ENCODE peak calls at places on chromosomes 6 and 20, in seven cellular contexts. J, R, W, C, T, H and I are unnamed samples.

GRCh38 chr20:50423758-50424157 is 86.4 kb upstream of the PTPN1 start:
- DNase-seq in R (no peak), W (no peak), T (no peak), H (no peak), C (no peak), J (no peak), I (no peak)

GRCh38 chr6:156963712-156964700 is 186.8 kb downstream of the ARID1B start:
- DNase-seq in H (peak; percentile 36), J (no peak), C (peak; percentile 33), R (peak; percentile 56), W (no peak), T (peak; percentile 35), I (no peak)

GRCh38 chr6:100464910-100465700 is at the start of gene SIM1:
- DNase-seq in W (no peak), J (peak; percentile 39), R (peak; percentile 97), C (no peak), H (peak; percentile 41), T (peak; percentile 98), I (peak; percentile 41)

GRCh38 chr6:149184523-149184922 is 133.0 kb upstream of the TAB2 start:
- DNase-seq in W (no peak), H (no peak), R (no peak), J (no peak), T (no peak), C (no peak), I (no peak)

GRCh38 chr6:157054531-157054979 is 268.8 kb downstream of the TMEM242 start:
- DNase-seq in R (no peak), W (peak; percentile 78), H (no peak), T (no peak), J (no peak), C (no peak), I (no peak)

GRCh38 chr6:67535946-67536345 is 1099.1 kb upstream of the ADGRB3 start:
- DNase-seq in W (no peak), T (no peak), R (no peak), H (no peak), J (no peak), C (no peak), I (no peak)

GRCh38 chr6:151100326-151100725 is 139.4 kb upstream of the AKAP12 start:
- DNase-seq in C (no peak), R (no peak), W (no peak), T (no peak), H (no peak), J (no peak), I (no peak)

GRCh38 chr6:35164277-35164676 is 23.1 kb upstream of the TCP11 start:
- DNase-seq in T (no peak), J (no peak), R (no peak), H (no peak), W (no peak), C (no peak), I (no peak)

GRCh38 chr20:24863356-24863755 is 85.7 kb upstream of the CST7 start:
- DNase-seq in W (no peak), J (no peak), H (peak; percentile 51), C (no peak), R (no peak), T (peak; percentile 42), I (no peak)

GRCh38 chr6:55886185-55886836 is 10.9 kb upstream of the BMP5 start:
- DNase-seq in C (no peak), T (no peak), H (no peak), W (no peak), J (no peak), R (no peak), I (no peak)

GRCh38 chr20:62202676-62203377 is 17.3 kb downstream of the HRH3 start:
- DNase-seq in R (no peak), W (no peak), C (no peak), J (no peak), H (no peak), T (no peak), I (no peak)

GRCh38 chr20:50744143-50744792 is 12.9 kb downstream of the PARD6B start:
- DNase-seq in C (peak; percentile 92), W (no peak), R (peak; percentile 92), H (peak; percentile 86), T (peak; percentile 91), J (peak; percentile 10), I (peak; percentile 76)

GRCh38 chr6:148441454-148441911 is 98.8 kb downstream of the SASH1 start:
- DNase-seq in W (no peak), R (peak; percentile 10), T (peak; percentile 53), C (peak; percentile 55), H (peak; percentile 38), J (no peak), I (no peak)

GRCh38 chr20:51837876-51838420 is 35.6 kb upstream of the SALL4 start:
- DNase-seq in T (no peak), W (no peak), R (no peak), H (no peak), C (no peak), J (no peak), I (no peak)

GRCh38 chr6:143151381-143151780 is 90.7 kb downstream of the AIG1 start:
- DNase-seq in T (no peak), J (no peak), C (no peak), R (no peak), H (no peak), W (no peak), I (no peak)

GRCh38 chr6:116385462-116385807 is 14.7 kb downstream of the DSE start:
- DNase-seq in T (peak; percentile 67), R (no peak), C (no peak), J (no peak), H (no peak), W (no peak), I (no peak)

GRCh38 chr20:25077610-25078169 is 4.3 kb downstream of the VSX1 start:
- DNase-seq in H (no peak), W (no peak), R (no peak), C (peak; percentile 49), T (peak; percentile 64), J (no peak), I (no peak)

GRCh38 chr6:17673543-17674254 is 33.0 kb downstream of the NUP153 start:
- DNase-seq in W (no peak), R (no peak), C (no peak), H (no peak), J (no peak), T (no peak), I (no peak)